ENCODE peak calls at places on chromosomes 4 and X, in seven cellular contexts. O, B, F, G, L, W and P are unnamed samples.

GRCh38 chr4:37446016-37446415 is 201.5 kb downstream of the NWD2 start:
- DNase-seq in W (no peak), F (no peak), L (no peak), G (no peak), B (no peak), O (no peak), P (no peak)

GRCh38 chr4:336099-336892 is 1.3 kb upstream of the ZNF141 start:
- DNase-seq in O (no peak), L (peak), W (no peak), F (peak), B (no peak), G (no peak), P (peak)

GRCh38 chrX:40867352-40867751 is 132.0 kb upstream of the MED14 start:
- DNase-seq in L (no peak), B (peak), O (no peak), W (no peak), G (peak), F (no peak), P (no peak)

GRCh38 chr4:139281212-139281611 is 1.2 kb upstream of the MGARP start:
- DNase-seq in L (no peak), G (no peak), O (no peak), W (no peak), F (no peak), B (no peak), P (peak)

GRCh38 chr4:127601029-127601428 is 31.7 kb upstream of the INTU start:
- DNase-seq in L (no peak), F (no peak), B (no peak), O (no peak), G (no peak), W (no peak), P (no peak)

GRCh38 chr4:176760468-176760867 is 32.3 kb downstream of the VEGFC start:
- DNase-seq in O (no peak), B (no peak), W (no peak), F (no peak), G (no peak), L (no peak), P (no peak)

GRCh38 chr4:52989865-52990264 is 127.7 kb downstream of the RASL11B start:
- DNase-seq in W (no peak), B (no peak), G (no peak), F (no peak), O (no peak), L (peak), P (no peak)

GRCh38 chrX:139120760-139121159 is 409.2 kb upstream of the FGF13 start:
- DNase-seq in L (no peak), F (no peak), G (no peak), B (no peak), O (no peak), W (no peak), P (no peak)

GRCh38 chrX:85345523-85345922 is 33.9 kb downstream of the POF1B start:
- DNase-seq in W (no peak), L (no peak), B (no peak), O (no peak), F (no peak), G (no peak), P (no peak)

GRCh38 chr4:161817822-161818412 is 345.9 kb downstream of the FSTL5 start:
- DNase-seq in G (no peak), B (no peak), L (no peak), O (peak), W (no peak), F (no peak), P (no peak)

GRCh38 chr4:154044118-154044517 is 255.2 kb upstream of the SFRP2 start:
- DNase-seq in F (no peak), W (no peak), B (no peak), G (no peak), L (no peak), O (no peak), P (no peak)

GRCh38 chrX:10897768-10898167 is 213.4 kb upstream of the HCCS start:
- DNase-seq in L (no peak), W (no peak), F (peak), B (no peak), G (no peak), O (no peak), P (no peak)

GRCh38 chr4:80197132-80197573 is at the start of gene PRDM8:
- DNase-seq in L (peak), B (no peak), F (peak), O (no peak), W (no peak), G (no peak), P (no peak)

GRCh38 chr4:10706236-10706635 is 21.7 kb upstream of the CLNK start:
- DNase-seq in B (no peak), L (no peak), F (no peak), W (no peak), G (no peak), O (no peak), P (no peak)

GRCh38 chr4:2301221-2301642 is 39.3 kb upstream of the MXD4 start:
- DNase-seq in W (no peak), F (no peak), L (no peak), G (no peak), B (no peak), O (no peak), P (no peak)

GRCh38 chrX:40644175-40644574 is 3.2 kb downstream of the CXorf38 start:
- DNase-seq in G (no peak), F (no peak), B (no peak), O (peak), W (no peak), L (no peak), P (no peak)

GRCh38 chr4:22179124-22179874 is 230.7 kb upstream of the KCNIP4 start:
- DNase-seq in B (no peak), W (no peak), G (no peak), F (no peak), L (no peak), O (no peak), P (no peak)

GRCh38 chrX:480861-481417 is 94.2 kb upstream of the PPP2R3B start:
- DNase-seq in F (no peak), O (no peak), B (no peak), L (no peak), G (no peak), W (no peak), P (no peak)

GRCh38 chr4:121216438-121216837 is 52.3 kb upstream of the TNIP3 start:
- DNase-seq in W (no peak), G (no peak), O (no peak), B (no peak), L (no peak), F (no peak), P (no peak)

GRCh38 chr4:137861682-137862081 is 329.4 kb upstream of the PCDH18 start:
- DNase-seq in L (peak), G (no peak), W (no peak), F (no peak), O (peak), B (no peak), P (no peak)

GRCh38 chrX:40694833-40695232 is 40.5 kb downstream of the MED14 start:
- DNase-seq in F (no peak), G (no peak), O (no peak), B (no peak), L (no peak), W (no peak), P (no peak)

GRCh38 chr4:151485541-151486131 is 76.7 kb downstream of the FHIP1A start:
- DNase-seq in O (no peak), W (no peak), G (no peak), L (no peak), F (no peak), B (no peak), P (peak)

GRCh38 chr4:183335369-183335940 is 13.2 kb upstream of the CLDN24 start:
- DNase-seq in G (peak), B (peak), L (no peak), W (no peak), F (no peak), O (peak), P (no peak)

GRCh38 chr4:187770345-187770744 is 225.2 kb upstream of the ZFP42 start:
- DNase-seq in O (no peak), F (no peak), G (peak), L (no peak), B (no peak), W (no peak), P (no peak)

GRCh38 chrX:140733766-140734342 is 24.3 kb downstream of the LINC00632 start:
- DNase-seq in G (no peak), O (peak), B (peak), F (no peak), W (no peak), L (peak), P (peak)

GRCh38 chr4:141329174-141329569 is 108.5 kb downstream of the ZNF330 start:
- DNase-seq in L (no peak), B (no peak), O (no peak), G (no peak), F (no peak), W (no peak), P (no peak)

GRCh38 chr4:81565137-81565870 is 93.6 kb upstream of the RASGEF1B start:
- DNase-seq in F (no peak), W (no peak), G (no peak), L (no peak), B (no peak), O (peak), P (no peak)

GRCh38 chr4:121594796-121595526 is 101.8 kb downstream of the ANXA5 start:
- DNase-seq in B (no peak), L (no peak), O (no peak), W (no peak), G (no peak), F (no peak), P (no peak)

GRCh38 chr4:115454228-115454627 is 340.8 kb upstream of the NDST4 start:
- DNase-seq in G (no peak), W (no peak), O (no peak), L (no peak), F (no peak), B (no peak), P (no peak)

GRCh38 chrX:47452112-47452511 is 30.9 kb downstream of the ZNF41 start:
- DNase-seq in F (no peak), G (no peak), L (no peak), W (no peak), O (no peak), B (no peak), P (no peak)

GRCh38 chrX:33840176-33840575 is 291.9 kb downstream of the FAM47A start:
- DNase-seq in G (no peak), L (no peak), B (no peak), O (no peak), W (no peak), F (no peak), P (no peak)

GRCh38 chr4:176334066-176334465 is 14.3 kb downstream of the SPCS3 start:
- DNase-seq in L (no peak), G (no peak), F (no peak), O (no peak), B (no peak), W (no peak), P (no peak)

GRCh38 chrX:13837290-13837745 is 20.4 kb upstream of the GPM6B start:
- DNase-seq in F (no peak), O (no peak), G (no peak), L (no peak), B (no peak), W (no peak), P (no peak)

GRCh38 chr4:32061916-32062315 is 1341.7 kb downstream of the PCDH7 start:
- DNase-seq in O (no peak), B (no peak), L (no peak), W (no peak), G (no peak), F (no peak), P (no peak)

GRCh38 chr4:138460477-138460876 is 218.3 kb upstream of the SLC7A11 start:
- DNase-seq in G (no peak), O (no peak), L (no peak), F (no peak), B (no peak), W (no peak), P (no peak)

GRCh38 chrX:134369576-134369975 is 90.4 kb upstream of the HPRT1 start:
- DNase-seq in L (no peak), W (peak), G (no peak), B (no peak), O (no peak), F (no peak), P (no peak)

GRCh38 chr4:103498161-103499070 is 221.4 kb downstream of the TACR3 start:
- DNase-seq in O (no peak), B (no peak), G (no peak), F (no peak), W (peak), L (no peak), P (no peak)

GRCh38 chrX:69321006-69321655 is 155.9 kb upstream of the PJA1 start:
- DNase-seq in B (no peak), L (peak), G (no peak), O (no peak), W (no peak), F (no peak), P (no peak)

GRCh38 chr4:40238700-40239548 is 42.1 kb downstream of the RHOH start:
- DNase-seq in G (no peak), O (peak), L (no peak), B (no peak), F (no peak), W (no peak), P (peak)

GRCh38 chrX:110401142-110401541 is 42.5 kb downstream of the RTL9 start:
- DNase-seq in W (no peak), G (no peak), B (no peak), L (no peak), F (no peak), O (peak), P (peak)

GRCh38 chr4:166257276-166257675 is 384.2 kb downstream of the TLL1 start:
- DNase-seq in B (no peak), W (no peak), F (no peak), L (no peak), O (no peak), G (no peak), P (peak)

GRCh38 chr4:166259081-166259480 is 386.0 kb downstream of the TLL1 start:
- DNase-seq in L (no peak), W (no peak), B (no peak), O (no peak), F (no peak), G (no peak), P (no peak)

GRCh38 chr4:166252487-166253402 is 379.7 kb downstream of the TLL1 start:
- DNase-seq in G (peak), L (peak), O (peak), W (no peak), B (peak), F (no peak), P (no peak)

GRCh38 chr4:166257891-166258290 is 384.9 kb downstream of the TLL1 start:
- DNase-seq in B (no peak), W (no peak), O (no peak), L (no peak), G (no peak), F (no peak), P (no peak)
- TF ChIP-seq JUND in B (no peak), W (no peak), O (no peak), L (no peak), G (no peak), F (no peak), P (no peak)

GRCh38 chrX:129144172-129145038 is 378.9 kb downstream of the SMARCA1 start:
- DNase-seq in G (no peak), O (no peak), F (no peak), W (no peak), B (peak), L (no peak), P (no peak)
- TF ChIP-seq JUND in G (no peak), O (no peak), F (no peak), W (no peak), B (no peak), L (no peak), P (no peak)

GRCh38 chr4:157287445-157287844 is 66.9 kb downstream of the GRIA2 start:
- DNase-seq in W (no peak), L (no peak), F (no peak), O (no peak), G (no peak), B (no peak), P (no peak)

GRCh38 chr4:157294575-157294974 is 74.0 kb downstream of the GRIA2 start:
- DNase-seq in B (no peak), F (no peak), G (no peak), L (no peak), W (no peak), O (no peak), P (no peak)

GRCh38 chr4:157291071-157291470 is 70.5 kb downstream of the GRIA2 start:
- DNase-seq in G (no peak), F (no peak), B (no peak), W (no peak), L (no peak), O (no peak), P (no peak)

DNA sequence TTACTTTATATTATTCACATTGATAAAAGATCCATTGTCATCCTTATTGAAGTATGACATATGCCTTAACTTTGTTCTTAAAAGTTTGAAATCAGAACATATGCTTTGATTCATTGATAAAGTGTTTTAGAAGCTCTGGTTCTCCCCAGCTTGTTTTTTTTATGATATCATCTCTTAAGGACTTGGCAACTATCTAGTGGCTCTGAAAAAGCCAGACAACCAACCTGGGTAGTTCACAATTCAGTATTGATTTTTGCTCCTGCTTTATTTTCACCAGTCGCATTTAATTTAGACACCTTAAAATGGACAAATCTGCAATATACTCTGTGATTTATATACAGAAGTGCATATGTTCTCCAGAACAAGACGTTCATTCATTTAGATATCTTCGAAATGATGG is 70.1 kb downstream of the GRIA2 start:
- DNase-seq in L (no peak), W (no peak), O (no peak), F (no peak), G (no peak), B (no peak), P (no peak)
- TF ChIP-seq JUND in L (no peak), W (no peak), O (no peak), F (no peak), G (no peak), B (no peak), P (no peak)

GRCh38 chrX:107451754-107452153 is 2.3 kb downstream of the FRMPD3 start:
- DNase-seq in B (no peak), F (peak), G (no peak), L (no peak), W (no peak), O (no peak), P (no peak)
- TF ChIP-seq JUND in B (no peak), F (no peak), G (no peak), L (no peak), W (no peak), O (no peak), P (no peak)

DNA sequence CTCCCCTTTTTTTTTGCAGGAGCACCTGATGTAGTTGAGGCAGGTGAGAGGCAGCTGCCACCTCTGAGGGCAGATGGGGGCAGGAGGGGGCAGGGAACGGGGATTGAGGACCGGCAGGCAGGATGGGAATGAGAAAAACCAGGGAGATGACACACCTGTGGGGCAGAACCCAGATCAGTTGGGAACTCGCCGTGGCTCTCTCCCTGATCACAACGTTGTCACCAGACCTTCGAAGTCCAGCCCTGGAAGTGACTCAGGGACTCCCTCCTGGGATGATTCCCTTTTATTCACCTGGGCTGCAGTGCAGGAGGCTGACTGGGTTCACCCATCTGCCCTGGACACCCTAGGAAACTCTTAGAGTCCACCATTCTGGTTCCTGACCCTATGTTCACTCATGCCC is 127.2 kb downstream of the MXRA5 start:
- DNase-seq in W (no peak), F (no peak), G (no peak), O (no peak), B (no peak), L (no peak), P (no peak)
- TF ChIP-seq JUND in W (no peak), F (no peak), G (no peak), O (no peak), B (no peak), L (no peak), P (no peak)

GRCh38 chr4:7645158-7645557 is 210.4 kb upstream of the PSAPL1 start:
- DNase-seq in W (no peak), F (no peak), O (no peak), B (no peak), L (no peak), G (no peak), P (no peak)

GRCh38 chr4:7646384-7647061 is 211.8 kb upstream of the PSAPL1 start:
- DNase-seq in W (no peak), O (no peak), L (no peak), B (peak), F (no peak), G (no peak), P (no peak)

GRCh38 chr4:7647932-7648812 is 213.4 kb upstream of the PSAPL1 start:
- DNase-seq in F (no peak), W (no peak), B (peak), G (no peak), O (peak), L (no peak), P (no peak)

GRCh38 chr4:7647211-7647931 is 212.6 kb upstream of the PSAPL1 start:
- DNase-seq in W (no peak), B (no peak), G (no peak), F (no peak), L (no peak), O (no peak), P (no peak)

GRCh38 chr4:7645956-7646355 is 211.2 kb upstream of the PSAPL1 start:
- DNase-seq in O (no peak), F (no peak), G (no peak), W (no peak), L (no peak), B (no peak), P (no peak)
- TF ChIP-seq JUND in O (no peak), F (no peak), G (no peak), W (no peak), L (no peak), B (no peak), P (no peak)

GRCh38 chr4:84279678-84280077 is 219.4 kb downstream of the NKX6-1 start:
- DNase-seq in F (no peak), O (no peak), G (no peak), L (no peak), B (no peak), W (no peak), P (no peak)
- TF ChIP-seq JUND in F (no peak), O (no peak), G (no peak), L (no peak), B (no peak), W (no peak), P (no peak)